ENCODE peak calls at places on chromosomes 2 and 18, in six cellular contexts. R is mesenteric fat pad; Q is stimulated activated naive CD8-positive, alpha-beta T cell treated with anti-CD3 and anti-CD28 coated beads, Interleukin-15, Interleukin-2, amounts not matched to agents 100 U/mL and 50 U/mL, for 24 hours; S is astrocyte of the spinal cord; Y is iris pigment epithelial cell; H is ACHN. X is an unnamed sample.

GRCh38 chr2:213296270-213296669 is 12.0 kb downstream of the SPAG16 start:
- DNase-seq in H (no peak), R (no peak), Y (no peak), Q (no peak), S (no peak), X (no peak)

GRCh38 chr2:83594841-83595720 is 864.0 kb downstream of the SUCLG1 start:
- DNase-seq in Q (no peak), R (no peak), H (no peak), S (no peak), Y (no peak), X (no peak)

GRCh38 chr2:170155022-170155722 is 22.8 kb upstream of the MYO3B start:
- DNase-seq in Y (peak; percentile 49), H (no peak), R (no peak), Q (no peak), S (peak; percentile 72), X (no peak)

GRCh38 chr2:201798252-201798918 is 8.0 kb upstream of the CDK15 start:
- DNase-seq in R (no peak), S (peak; percentile 95), H (peak; percentile 98), Q (no peak), Y (peak; percentile 85), X (no peak)

GRCh38 chr2:149872041-149872440 is 284.5 kb upstream of the MMADHC start:
- DNase-seq in S (no peak), H (no peak), R (no peak), Q (no peak), Y (no peak), X (no peak)

GRCh38 chr18:59323931-59324622 is 5.6 kb upstream of the CPLX4 start:
- DNase-seq in H (peak; percentile 87), Q (no peak), R (no peak), Y (no peak), S (peak; percentile 78), X (no peak)

GRCh38 chr2:15733867-15734765 is 142.4 kb downstream of the DDX1 start:
- DNase-seq in S (peak; percentile 56), R (no peak), Y (peak; percentile 90), H (peak; percentile 42), Q (no peak), X (no peak)

GRCh38 chr18:48836806-48837615 is 113.8 kb downstream of the SMAD7 start:
- DNase-seq in R (peak; percentile 53), H (no peak), Y (no peak), S (no peak), Q (no peak), X (no peak)

GRCh38 chr18:48027401-48027931 is 97.0 kb upstream of the SMAD2 start:
- DNase-seq in S (no peak), Q (no peak), H (no peak), Y (no peak), R (no peak), X (no peak)

X was measured in vagina.